ENCODE peak calls at places on chromosomes 12 and 14, in nine cellular contexts. Q is GM23248, R is tibial artery, S is cardiac muscle cell, X is neural progenitor cell, F is heart right ventricle, L is fibroblast of lung, T is adipocyte, E is body of pancreas. Y is an unnamed sample.

GRCh38 chr12:65505321-65506121 is 227.0 kb downstream of the MSRB3 start:
- DNase-seq in R (no peak), L (no peak), T (no peak), Q (no peak), S (no peak), X (peak; percentile 39), F (no peak), E (no peak), Y (no peak)

GRCh38 chr12:19074700-19075099 is 54.8 kb upstream of the PLEKHA5 start:
- DNase-seq in X (no peak), S (no peak), F (no peak), R (no peak), T (no peak), Q (peak; percentile 12), L (peak; percentile 15), E (no peak), Y (no peak)

GRCh38 chr14:65949711-65950516 is 536.3 kb upstream of the CCDC196 start:
- DNase-seq in L (peak; percentile 0), Q (peak; percentile 46), E (peak; percentile 72), S (peak; percentile 84), T (peak; percentile 7), X (no peak), R (no peak), F (peak; percentile 39), Y (no peak)

GRCh38 chr12:54037360-54038259 is 4.8 kb downstream of the HOXC5 start:
- DNase-seq in Q (no peak), F (no peak), E (no peak), S (no peak), R (no peak), L (no peak), T (no peak), X (no peak), Y (no peak)

GRCh38 chr14:51581017-51581881 is 70.5 kb upstream of the FRMD6 start:
- DNase-seq in R (no peak), F (no peak), E (no peak), Q (peak; percentile 90), L (peak; percentile 61), S (no peak), X (no peak), T (peak; percentile 61), Y (no peak)

GRCh38 chr12:118980407-118981014 is 830 bp upstream of the SRRM4 start:
- DNase-seq in R (no peak), X (peak; percentile 82), T (no peak), Q (no peak), S (peak; percentile 28), F (no peak), L (no peak), E (no peak), Y (no peak)

GRCh38 chr14:22386924-22387775 is 201.9 kb downstream of the DAD1 start:
- DNase-seq in L (peak; percentile 77), E (peak; percentile 74), X (peak; percentile 91), S (peak; percentile 88), Q (peak; percentile 80), R (no peak), F (peak; percentile 80), T (peak; percentile 94), Y (peak; percentile 35)

GRCh38 chr12:122081108-122081696 is 2.6 kb downstream of the MLXIP start:
- DNase-seq in X (no peak), E (no peak), T (peak; percentile 64), Q (peak; percentile 81), S (no peak), R (peak; percentile 65), L (peak; percentile 79), F (no peak), Y (no peak)

GRCh38 chr14:75426332-75427125 is 1.3 kb upstream of the JDP2 start:
- DNase-seq in R (no peak), T (no peak), Q (no peak), E (no peak), L (no peak), F (no peak), S (no peak), X (no peak), Y (no peak)

DNA sequence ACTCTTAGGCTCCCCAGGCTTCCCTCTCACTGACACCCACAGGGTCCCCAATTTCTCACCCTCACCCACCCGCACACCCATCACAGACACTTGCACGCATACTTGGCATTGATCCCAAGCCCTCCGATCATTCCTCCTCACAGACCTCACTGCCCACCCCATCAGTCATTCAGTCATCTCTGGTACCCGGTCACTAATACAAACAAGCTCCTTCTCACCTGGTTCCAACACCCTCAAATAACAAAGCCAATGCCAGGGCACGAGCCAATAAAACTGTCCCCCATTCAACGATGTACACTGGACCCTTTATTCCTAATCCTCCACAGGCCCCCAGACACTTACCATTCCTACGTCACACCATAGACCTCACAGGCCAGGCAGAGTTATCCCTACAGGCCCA is 2.3 kb downstream of the ZNF605 start:
- DNase-seq in R (peak; percentile 40), S (no peak), F (no peak), E (no peak), T (no peak), X (no peak), Q (no peak), L (no peak), Y (no peak)
- H3K9me3 ChIP-seq in R (peaks cover 48% of the 10 kb centered on the region), S (no peaks in the 10 kb centered on the region), F (peaks cover 43% of the 10 kb centered on the region), E (no peaks in the 10 kb centered on the region), T (peaks cover 51% of the 10 kb centered on the region), X (peaks cover 16% of the 10 kb centered on the region), Q (no peaks in the 10 kb centered on the region), L (peaks cover 18% of the 10 kb centered on the region), Y (no peaks in the 10 kb centered on the region)

GRCh38 chr12:34342048-34342447 is 319.8 kb downstream of the ALG10 start:
- DNase-seq in S (no peak), Q (no peak), F (no peak), L (no peak), T (no peak), R (no peak), E (no peak), X (no peak), Y (no peak)

GRCh38 chr12:34343345-34343744 is 321.0 kb downstream of the ALG10 start:
- DNase-seq in Q (no peak), S (no peak), F (no peak), E (no peak), X (no peak), T (no peak), R (no peak), L (no peak), Y (no peak)

GRCh38 chr12:34345801-34346200 is 323.5 kb downstream of the ALG10 start:
- DNase-seq in X (no peak), S (no peak), L (no peak), R (no peak), E (no peak), T (no peak), F (no peak), Q (no peak), Y (no peak)

GRCh38 chr12:34344851-34345522 is 322.7 kb downstream of the ALG10 start:
- DNase-seq in T (no peak), F (no peak), L (no peak), X (no peak), E (no peak), S (no peak), Q (no peak), R (no peak), Y (no peak)

DNA sequence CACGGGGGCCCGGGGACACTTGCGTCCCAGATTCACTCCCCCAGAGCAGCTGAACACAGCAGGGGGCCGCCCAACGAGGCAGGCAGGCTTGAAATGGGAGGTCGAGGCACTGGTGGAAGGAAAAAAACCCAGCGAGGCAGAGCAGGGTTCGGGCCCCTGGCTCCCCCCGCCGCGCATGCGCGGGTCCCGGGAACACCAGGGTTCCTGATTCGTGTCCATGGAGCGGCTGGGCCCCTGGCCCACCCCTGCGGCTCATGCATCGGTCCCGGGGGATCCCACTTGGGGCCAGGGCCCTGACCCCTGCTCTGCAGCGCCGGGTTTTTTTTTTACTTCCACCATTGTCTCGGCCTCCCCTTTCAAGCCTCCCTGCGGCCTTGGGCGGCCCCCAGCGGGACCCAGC is 321.5 kb downstream of the ALG10 start:
- DNase-seq in Q (no peak), L (no peak), T (no peak), R (no peak), E (no peak), X (no peak), S (no peak), F (no peak), Y (no peak)
- H3K9me3 ChIP-seq in Q (no peaks in the 10 kb centered on the region), L (no peaks in the 10 kb centered on the region), T (no peaks in the 10 kb centered on the region), R (peaks cover 73% of the 10 kb centered on the region), E (no peaks in the 10 kb centered on the region), X (no peaks in the 10 kb centered on the region), S (no peaks in the 10 kb centered on the region), F (no peaks in the 10 kb centered on the region), Y (no peaks in the 10 kb centered on the region)

GRCh38 chr14:30179381-30180130 is 251.9 kb upstream of the PRKD1 start:
- DNase-seq in S (no peak), L (no peak), Q (no peak), X (no peak), F (no peak), R (no peak), E (no peak), T (no peak), Y (no peak)

GRCh38 chr14:30185832-30186231 is 258.2 kb upstream of the PRKD1 start:
- DNase-seq in F (no peak), T (no peak), R (no peak), S (no peak), E (no peak), X (no peak), Q (no peak), L (no peak), Y (no peak)

GRCh38 chr14:30177776-30178175 is 250.1 kb upstream of the PRKD1 start:
- DNase-seq in F (no peak), R (no peak), L (no peak), T (peak; percentile 12), X (no peak), S (no peak), Q (no peak), E (no peak), Y (peak; percentile 24)

DNA sequence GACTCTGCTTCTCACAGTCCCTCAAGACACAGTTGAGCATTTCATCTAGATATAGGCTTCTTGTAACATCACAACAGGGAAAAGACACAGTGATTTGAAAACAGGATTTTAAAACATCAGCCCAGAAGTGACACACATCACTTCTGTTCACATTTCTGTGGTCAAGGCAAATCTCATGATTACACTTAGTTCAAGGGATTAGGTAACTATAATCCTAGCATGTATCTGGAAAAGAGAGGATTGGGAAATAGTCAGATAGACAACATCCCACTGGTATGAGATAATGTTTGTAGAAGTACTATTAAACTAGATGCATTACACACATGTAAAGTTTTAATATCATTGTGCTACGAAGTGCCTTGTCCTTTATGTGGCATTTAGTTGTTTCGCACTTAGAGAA is 252.6 kb upstream of the PRKD1 start:
- DNase-seq in X (no peak), L (peak; percentile 15), F (no peak), E (no peak), S (no peak), R (no peak), Q (peak; percentile 54), T (peak; percentile 60), Y (no peak)
- H3K9me3 ChIP-seq in X (no peaks in the 10 kb centered on the region), L (no peaks in the 10 kb centered on the region), F (peaks cover 4% of the 10 kb centered on the region), E (no peaks in the 10 kb centered on the region), S (no peaks in the 10 kb centered on the region), R (no peaks in the 10 kb centered on the region), Q (no peaks in the 10 kb centered on the region), T (no peaks in the 10 kb centered on the region), Y (no peaks in the 10 kb centered on the region)

DNA sequence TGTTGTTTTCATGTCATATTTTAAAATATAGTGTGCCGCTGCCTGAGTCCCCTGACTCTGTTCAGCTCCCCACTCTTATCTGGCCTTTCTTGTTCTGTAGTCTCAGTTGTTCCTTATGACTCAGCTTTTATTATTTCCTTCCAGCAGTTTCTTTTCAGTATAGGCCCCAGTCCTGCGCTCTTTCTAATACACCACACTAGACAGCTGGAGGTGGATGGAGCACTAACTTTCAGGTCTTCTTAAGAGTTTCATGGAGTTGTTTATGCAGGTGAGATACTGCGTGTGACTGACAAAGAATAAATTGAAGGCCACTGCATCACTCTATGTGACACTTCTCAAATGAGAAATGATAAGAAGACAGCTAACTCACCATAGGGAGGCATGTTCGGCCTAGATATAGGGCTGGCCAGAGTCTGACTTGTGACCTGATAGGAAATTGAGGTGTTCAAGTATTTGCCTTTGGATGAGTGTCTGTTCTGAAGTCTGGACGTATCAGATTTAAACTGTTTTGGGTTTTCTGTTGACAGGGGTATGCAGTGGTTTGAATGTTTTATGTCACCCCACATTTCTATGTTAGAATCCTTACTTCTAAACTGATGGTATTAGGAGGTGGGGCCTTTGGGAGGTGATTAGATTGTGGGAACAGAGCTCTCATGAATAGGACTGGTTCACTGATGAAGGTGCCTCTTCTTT is 60.8 kb upstream of the CLMN start:
- DNase-seq in E (no peak), L (no peak), X (no peak), Q (no peak), R (no peak), T (no peak), S (no peak), F (no peak), Y (no peak)
- H3K9me3 ChIP-seq in E (no peaks in the 10 kb centered on the region), L (no peaks in the 10 kb centered on the region), X (peaks cover 6% of the 10 kb centered on the region), Q (no peaks in the 10 kb centered on the region), R (peaks cover 17% of the 10 kb centered on the region), T (peaks cover 44% of the 10 kb centered on the region), S (no peaks in the 10 kb centered on the region), F (peaks cover 46% of the 10 kb centered on the region), Y (peaks cover 41% of the 10 kb centered on the region)

Y was measured in tibial nerve.